ENCODE peak calls at places on chromosomes 1 and 21, in four cellular contexts. B is body of pancreas, A is foreskin fibroblast, I is endothelial cell of umbilical vein. R is an unnamed sample.

GRCh38 chr1:240666548-240667198 is 54.7 kb upstream of the GREM2 start:
- DNase-seq in I (no peak), A (no peak), B (no peak), R (no peak)

GRCh38 chr1:235763962-235764361 is 102.7 kb downstream of the LYST start:
- DNase-seq in A (no peak), I (no peak), B (no peak), R (peak)

GRCh38 chr1:93215322-93215721 is 34.8 kb downstream of the CCDC18 start:
- DNase-seq in B (no peak), A (no peak), I (no peak), R (no peak)

GRCh38 chr1:113101588-113101987 is 28.6 kb downstream of the LRIG2 start:
- DNase-seq in I (no peak), A (no peak), B (no peak), R (no peak)

GRCh38 chr1:156801409-156802121 is 15.1 kb downstream of the SH2D2A start:
- DNase-seq in B (no peak), I (no peak), A (peak), R (no peak)

GRCh38 chr1:91476538-91477217 is 24.0 kb upstream of the CDC7 start:
- DNase-seq in I (no peak), B (no peak), A (no peak), R (no peak)

GRCh38 chr1:167128261-167129227 is 34.7 kb downstream of the STYXL2 start:
- DNase-seq in I (no peak), B (no peak), A (no peak), R (no peak)

GRCh38 chr1:173768206-173768605 is 53.4 kb downstream of the KLHL20 start:
- DNase-seq in I (no peak), A (no peak), B (no peak), R (no peak)

DNA sequence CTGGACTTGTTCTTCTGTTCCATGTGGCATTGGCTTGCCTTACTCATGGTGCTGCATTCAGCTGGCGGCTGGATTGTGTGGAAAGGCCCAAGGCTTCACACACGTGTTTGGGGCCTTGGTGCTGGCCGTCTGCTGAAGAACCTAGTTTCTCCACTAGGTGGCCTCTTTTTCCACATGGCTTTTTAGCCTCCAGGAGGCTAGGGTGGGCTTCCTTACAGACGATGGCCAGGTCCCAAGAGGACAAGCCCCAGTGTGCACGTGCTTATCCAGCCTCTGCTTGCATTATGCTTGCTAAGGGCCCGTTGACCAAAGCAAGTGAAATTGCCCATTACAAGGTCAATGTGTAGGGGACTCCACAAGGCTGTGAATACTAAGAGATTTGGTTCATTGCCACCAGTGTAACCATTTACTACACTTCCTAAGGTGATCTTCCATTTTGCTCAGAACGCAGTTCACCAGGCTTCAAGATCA is 47.5 kb upstream of the FOXO6 start:
- DNase-seq in B (peak), A (no peak), I (peak), R (peak)
- TF ChIP-seq CTCF in B (peak), A (peak), I (peak), R (peak)

GRCh38 chr1:151056574-151056973 is 2.8 kb downstream of the CDC42SE1 start:
- DNase-seq in I (no peak), A (no peak), B (no peak), R (no peak)
- TF ChIP-seq CTCF in I (no peak), A (no peak), B (no peak), R (no peak)

DNA sequence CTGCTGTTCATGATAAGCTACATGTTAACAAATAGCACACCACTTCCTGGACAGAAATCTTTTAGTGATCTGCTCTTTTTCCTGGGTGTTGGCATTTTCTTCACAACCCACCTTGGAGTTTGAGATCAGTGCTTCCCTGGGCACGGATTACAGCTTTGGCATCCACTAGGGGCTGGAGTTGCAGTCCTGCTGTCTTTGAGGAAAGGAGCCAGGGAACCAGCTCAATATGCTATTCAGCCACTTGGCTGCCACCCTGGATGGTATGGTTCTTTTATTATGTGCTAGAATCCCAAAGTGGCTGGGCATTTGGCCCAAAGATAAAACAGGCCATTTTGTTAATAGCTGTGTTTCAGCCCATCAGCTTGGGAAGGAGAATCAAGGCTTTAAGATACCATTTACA is 55.7 kb upstream of the ADAR start:
- DNase-seq in I (no peak), A (no peak), B (no peak), R (no peak)
- TF ChIP-seq CTCF in I (no peak), A (no peak), B (no peak), R (no peak)

GRCh38 chr1:67214420-67215174 is 48.3 kb downstream of the IL23R start:
- DNase-seq in A (no peak), B (peak), I (peak), R (peak)
- TF ChIP-seq CTCF in A (peak), B (peak), I (peak), R (peak)

GRCh38 chr21:19508442-19508841 is 1104.9 kb upstream of the TMPRSS15 start:
- DNase-seq in A (no peak), I (no peak), B (no peak), R (no peak)

GRCh38 chr21:19510653-19511052 is 1107.1 kb upstream of the TMPRSS15 start:
- DNase-seq in B (no peak), I (no peak), A (no peak), R (no peak)

GRCh38 chr21:19508844-19509243 is 1105.3 kb upstream of the TMPRSS15 start:
- DNase-seq in A (no peak), I (no peak), B (no peak), R (no peak)

GRCh38 chr21:19510057-19510456 is 1106.5 kb upstream of the TMPRSS15 start:
- DNase-seq in A (no peak), B (no peak), I (no peak), R (no peak)

DNA sequence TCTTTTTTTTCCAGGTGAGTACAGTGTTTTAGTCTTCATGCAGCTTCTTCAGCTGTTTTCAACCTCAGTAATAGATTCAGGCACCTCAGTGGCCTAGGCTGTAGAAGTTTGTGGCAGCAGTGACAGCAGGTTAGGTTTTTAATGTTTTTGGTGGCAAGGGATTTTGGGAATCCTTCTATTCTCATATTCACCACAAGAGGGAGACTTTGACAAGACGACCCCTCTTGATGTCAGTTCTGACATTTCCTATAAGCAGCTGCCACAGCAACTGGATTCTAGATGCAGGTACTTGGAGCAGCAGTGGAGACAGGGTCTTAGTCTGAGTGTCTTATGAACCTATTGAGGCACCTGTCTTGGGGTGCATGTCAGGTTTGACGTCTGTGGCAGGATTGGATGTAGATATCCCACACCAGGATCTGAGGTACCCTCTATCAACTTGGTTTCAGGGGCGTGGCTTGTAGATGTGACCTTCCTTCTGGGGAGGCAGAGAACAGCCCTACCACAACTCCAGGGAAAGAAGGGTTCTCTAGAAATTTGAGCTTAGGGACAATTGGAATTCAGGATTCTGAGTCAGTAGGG is 1104.2 kb upstream of the TMPRSS15 start:
- DNase-seq in B (no peak), A (no peak), I (no peak), R (no peak)
- TF ChIP-seq CTCF in B (peak), A (no peak), I (peak), R (no peak)